ENCODE peak calls at places on chromosomes 13 and 19, in ten cellular contexts. One of them, this sample, is unnamed.

GRCh38 chr19:33685541-33685940 is 63.8 kb downstream of the CHST8 start:
- DNase-seq in RWPE1: no peak
- DNase-seq in Caco-2: no peak
- DNase-seq in hepatocyte: no peak
- DNase-seq in uterus: no peak
- DNase-seq in progenitor cell of endocrine pancreas: no peak
- DNase-seq in A549: no peak
- DNase-seq in psoas muscle: no peak
- DNase-seq in cardiac fibroblast: no peak
- DNase-seq in heart right ventricle: no peak
- DNase-seq in this sample: no peak

GRCh38 chr13:72221276-72221962 is 354.4 kb upstream of the DACH1 start:
- DNase-seq in Caco-2: peak; percentile 66
- DNase-seq in RWPE1: peak; percentile 16
- DNase-seq in A549: peak; percentile 24
- DNase-seq in psoas muscle: no peak
- DNase-seq in cardiac fibroblast: peak; percentile 9
- DNase-seq in progenitor cell of endocrine pancreas: no peak
- DNase-seq in hepatocyte: peak; percentile 14
- DNase-seq in uterus: no peak
- DNase-seq in heart right ventricle: no peak
- DNase-seq in this sample: no peak

GRCh38 chr19:34589730-34590129 is 87.2 kb downstream of the SCGB2B2 start:
- DNase-seq in heart right ventricle: no peak
- DNase-seq in uterus: no peak
- DNase-seq in A549: no peak
- DNase-seq in RWPE1: no peak
- DNase-seq in cardiac fibroblast: no peak
- DNase-seq in psoas muscle: no peak
- DNase-seq in progenitor cell of endocrine pancreas: no peak
- DNase-seq in hepatocyte: no peak
- DNase-seq in Caco-2: no peak
- DNase-seq in this sample: no peak

GRCh38 chr19:46480409-46480808 is 9.0 kb upstream of the PNMA8A start:
- DNase-seq in Caco-2: no peak
- DNase-seq in uterus: peak; percentile 76
- DNase-seq in RWPE1: no peak
- DNase-seq in cardiac fibroblast: peak; percentile 49
- DNase-seq in hepatocyte: peak; percentile 81
- DNase-seq in progenitor cell of endocrine pancreas: no peak
- DNase-seq in psoas muscle: peak; percentile 50
- DNase-seq in A549: no peak
- DNase-seq in heart right ventricle: peak; percentile 50
- DNase-seq in this sample: peak; percentile 47

GRCh38 chr19:46605356-46605821 is 4.3 kb downstream of the CALM3 start:
- DNase-seq in heart right ventricle: no peak
- DNase-seq in Caco-2: no peak
- DNase-seq in uterus: no peak
- DNase-seq in hepatocyte: no peak
- DNase-seq in psoas muscle: no peak
- DNase-seq in progenitor cell of endocrine pancreas: no peak
- DNase-seq in RWPE1: no peak
- DNase-seq in cardiac fibroblast: no peak
- DNase-seq in A549: no peak
- DNase-seq in this sample: peak; percentile 32

GRCh38 chr13:31042084-31042483 is 109.6 kb downstream of the TEX26 start:
- DNase-seq in psoas muscle: no peak
- DNase-seq in cardiac fibroblast: no peak
- DNase-seq in hepatocyte: no peak
- DNase-seq in Caco-2: no peak
- DNase-seq in A549: no peak
- DNase-seq in heart right ventricle: no peak
- DNase-seq in RWPE1: no peak
- DNase-seq in uterus: no peak
- DNase-seq in progenitor cell of endocrine pancreas: no peak
- DNase-seq in this sample: no peak

GRCh38 chr19:38993271-38993670 is 17.7 kb upstream of the FBXO17 start:
- DNase-seq in RWPE1: peak; percentile 70
- DNase-seq in cardiac fibroblast: peak; percentile 65
- DNase-seq in progenitor cell of endocrine pancreas: no peak
- DNase-seq in psoas muscle: no peak
- DNase-seq in A549: peak; percentile 68
- DNase-seq in Caco-2: no peak
- DNase-seq in heart right ventricle: no peak
- DNase-seq in uterus: no peak
- DNase-seq in hepatocyte: peak; percentile 34
- DNase-seq in this sample: no peak

GRCh38 chr19:46674416-46675178 is 13.6 kb upstream of the DACT3 start:
- DNase-seq in A549: peak; percentile 61
- DNase-seq in RWPE1: peak; percentile 65
- DNase-seq in Caco-2: peak; percentile 82
- DNase-seq in uterus: no peak
- DNase-seq in progenitor cell of endocrine pancreas: no peak
- DNase-seq in psoas muscle: no peak
- DNase-seq in cardiac fibroblast: no peak
- DNase-seq in hepatocyte: no peak
- DNase-seq in heart right ventricle: no peak
- DNase-seq in this sample: no peak

GRCh38 chr19:6232567-6232966 is 47.2 kb downstream of the MLLT1 start:
- DNase-seq in psoas muscle: peak; percentile 10
- DNase-seq in cardiac fibroblast: peak; percentile 92
- DNase-seq in progenitor cell of endocrine pancreas: no peak
- DNase-seq in hepatocyte: no peak
- DNase-seq in heart right ventricle: no peak
- DNase-seq in A549: no peak
- DNase-seq in RWPE1: peak; percentile 46
- DNase-seq in Caco-2: no peak
- DNase-seq in uterus: no peak
- DNase-seq in this sample: no peak

GRCh38 chr13:68574053-68574452 is 1343.9 kb upstream of the PCDH9 start:
- DNase-seq in hepatocyte: no peak
- DNase-seq in progenitor cell of endocrine pancreas: no peak
- DNase-seq in RWPE1: no peak
- DNase-seq in psoas muscle: no peak
- DNase-seq in cardiac fibroblast: no peak
- DNase-seq in heart right ventricle: no peak
- DNase-seq in Caco-2: no peak
- DNase-seq in uterus: no peak
- DNase-seq in A549: no peak
- DNase-seq in this sample: no peak

GRCh38 chr19:5424192-5424973 is 30.8 kb upstream of the ZNRF4 start:
- DNase-seq in progenitor cell of endocrine pancreas: no peak
- DNase-seq in RWPE1: no peak
- DNase-seq in hepatocyte: no peak
- DNase-seq in uterus: no peak
- DNase-seq in cardiac fibroblast: no peak
- DNase-seq in A549: no peak
- DNase-seq in Caco-2: no peak
- DNase-seq in psoas muscle: no peak
- DNase-seq in heart right ventricle: no peak
- DNase-seq in this sample: no peak

GRCh38 chr13:59906413-59907027 is 257.2 kb downstream of the DIAPH3 start:
- DNase-seq in Caco-2: no peak
- DNase-seq in progenitor cell of endocrine pancreas: no peak
- DNase-seq in RWPE1: peak; percentile 6
- DNase-seq in A549: peak; percentile 9
- DNase-seq in cardiac fibroblast: peak; percentile 68
- DNase-seq in hepatocyte: peak; percentile 50
- DNase-seq in uterus: no peak
- DNase-seq in heart right ventricle: no peak
- DNase-seq in psoas muscle: no peak
- DNase-seq in this sample: no peak

GRCh38 chr19:43595999-43596841 is at the start of the genes IRGQ and ZNF576:
- DNase-seq in heart right ventricle: peak; percentile 100
- DNase-seq in A549: peak; percentile 100
- DNase-seq in RWPE1: peak; percentile 99
- DNase-seq in Caco-2: peak; percentile 100
- DNase-seq in uterus: peak; percentile 100
- DNase-seq in psoas muscle: peak; percentile 100
- DNase-seq in progenitor cell of endocrine pancreas: peak; percentile 100
- DNase-seq in cardiac fibroblast: peak; percentile 100
- DNase-seq in hepatocyte: peak; percentile 100
- DNase-seq in this sample: peak; percentile 100

GRCh38 chr13:95604534-95604915 is 40.0 kb downstream of the DZIP1 start:
- DNase-seq in Caco-2: no peak
- DNase-seq in cardiac fibroblast: peak; percentile 67
- DNase-seq in uterus: no peak
- DNase-seq in progenitor cell of endocrine pancreas: no peak
- DNase-seq in psoas muscle: no peak
- DNase-seq in heart right ventricle: no peak
- DNase-seq in hepatocyte: no peak
- DNase-seq in A549: no peak
- DNase-seq in RWPE1: no peak
- DNase-seq in this sample: no peak

GRCh38 chr19:51703655-51704515 is 10.8 kb downstream of the SPACA6 start:
- DNase-seq in hepatocyte: peak; percentile 97
- DNase-seq in Caco-2: peak; percentile 96
- DNase-seq in A549: peak; percentile 94
- DNase-seq in heart right ventricle: peak; percentile 97
- DNase-seq in uterus: peak; percentile 98
- DNase-seq in progenitor cell of endocrine pancreas: peak; percentile 91
- DNase-seq in psoas muscle: peak; percentile 97
- DNase-seq in cardiac fibroblast: peak; percentile 92
- DNase-seq in RWPE1: peak; percentile 94
- DNase-seq in this sample: peak; percentile 93
- TF ChIP-seq CTCF in hepatocyte: peak; percentile 56
- TF ChIP-seq CTCF in Caco-2: peak; percentile 45
- TF ChIP-seq CTCF in A549: peak; percentile 52
- TF ChIP-seq CTCF in heart right ventricle: peak; percentile 30
- TF ChIP-seq CTCF in uterus: peak; percentile 44
- TF ChIP-seq CTCF in progenitor cell of endocrine pancreas: peak; percentile 63
- TF ChIP-seq CTCF in psoas muscle: peak; percentile 38
- TF ChIP-seq CTCF in cardiac fibroblast: peak; percentile 40
- TF ChIP-seq CTCF in RWPE1: no peak
- TF ChIP-seq CTCF in this sample: no peak

GRCh38 chr19:50870417-50871089 is 2.7 kb upstream of the KLK2 start:
- DNase-seq in RWPE1: no peak
- DNase-seq in Caco-2: peak; percentile 13
- DNase-seq in hepatocyte: no peak
- DNase-seq in A549: peak; percentile 90
- DNase-seq in uterus: no peak
- DNase-seq in cardiac fibroblast: peak; percentile 28
- DNase-seq in heart right ventricle: no peak
- DNase-seq in progenitor cell of endocrine pancreas: no peak
- DNase-seq in psoas muscle: no peak
- DNase-seq in this sample: no peak
- TF ChIP-seq CTCF in RWPE1: no peak
- TF ChIP-seq CTCF in Caco-2: no peak
- TF ChIP-seq CTCF in hepatocyte: no peak
- TF ChIP-seq CTCF in A549: peak; percentile 28
- TF ChIP-seq CTCF in uterus: no peak
- TF ChIP-seq CTCF in cardiac fibroblast: peak; percentile 18
- TF ChIP-seq CTCF in heart right ventricle: no peak
- TF ChIP-seq CTCF in progenitor cell of endocrine pancreas: no peak
- TF ChIP-seq CTCF in psoas muscle: no peak
- TF ChIP-seq CTCF in this sample: no peak

DNA sequence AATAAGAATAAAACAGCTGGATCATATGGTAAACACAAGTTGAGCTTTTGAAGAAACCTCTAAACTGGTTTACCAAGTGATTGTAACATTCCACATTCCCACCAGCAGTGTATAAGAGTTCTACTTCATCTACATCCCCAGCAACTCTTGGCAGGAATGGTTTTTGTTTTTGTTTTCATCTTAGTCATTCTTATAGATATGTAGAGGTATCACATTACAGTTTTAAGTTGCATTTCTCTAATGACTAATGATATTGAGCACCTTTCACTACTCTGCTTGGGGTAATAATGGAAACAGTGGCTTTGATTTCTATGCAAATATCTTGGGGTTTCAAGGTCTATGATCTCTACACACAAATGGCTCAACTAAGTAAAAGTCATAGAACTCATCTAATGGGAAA is 614.5 kb downstream of the TBC1D4 start:
- DNase-seq in heart right ventricle: no peak
- DNase-seq in Caco-2: no peak
- DNase-seq in uterus: no peak
- DNase-seq in RWPE1: no peak
- DNase-seq in psoas muscle: no peak
- DNase-seq in progenitor cell of endocrine pancreas: no peak
- DNase-seq in hepatocyte: no peak
- DNase-seq in A549: no peak
- DNase-seq in cardiac fibroblast: peak; percentile 79
- DNase-seq in this sample: no peak
- TF ChIP-seq CTCF in heart right ventricle: no peak
- TF ChIP-seq CTCF in Caco-2: no peak
- TF ChIP-seq CTCF in uterus: no peak
- TF ChIP-seq CTCF in RWPE1: no peak
- TF ChIP-seq CTCF in psoas muscle: no peak
- TF ChIP-seq CTCF in progenitor cell of endocrine pancreas: no peak
- TF ChIP-seq CTCF in hepatocyte: no peak
- TF ChIP-seq CTCF in A549: no peak
- TF ChIP-seq CTCF in cardiac fibroblast: no peak
- TF ChIP-seq CTCF in this sample: no peak

GRCh38 chr19:406999-407491 is 1.9 kb downstream of the C2CD4C start:
- DNase-seq in uterus: no peak
- DNase-seq in hepatocyte: no peak
- DNase-seq in Caco-2: no peak
- DNase-seq in progenitor cell of endocrine pancreas: no peak
- DNase-seq in RWPE1: no peak
- DNase-seq in A549: no peak
- DNase-seq in psoas muscle: peak; percentile 20
- DNase-seq in heart right ventricle: no peak
- DNase-seq in cardiac fibroblast: no peak
- DNase-seq in this sample: peak; percentile 28
- TF ChIP-seq CTCF in uterus: no peak
- TF ChIP-seq CTCF in hepatocyte: no peak
- TF ChIP-seq CTCF in Caco-2: no peak
- TF ChIP-seq CTCF in progenitor cell of endocrine pancreas: no peak
- TF ChIP-seq CTCF in RWPE1: no peak
- TF ChIP-seq CTCF in A549: no peak
- TF ChIP-seq CTCF in psoas muscle: no peak
- TF ChIP-seq CTCF in heart right ventricle: no peak
- TF ChIP-seq CTCF in cardiac fibroblast: no peak
- TF ChIP-seq CTCF in this sample: no peak

GRCh38 chr13:105982219-105982618 is 553.2 kb downstream of the EFNB2 start:
- DNase-seq in cardiac fibroblast: no peak
- DNase-seq in progenitor cell of endocrine pancreas: no peak
- DNase-seq in A549: no peak
- DNase-seq in hepatocyte: no peak
- DNase-seq in RWPE1: no peak
- DNase-seq in uterus: no peak
- DNase-seq in heart right ventricle: no peak
- DNase-seq in psoas muscle: no peak
- DNase-seq in Caco-2: no peak
- DNase-seq in this sample: no peak
- TF ChIP-seq CTCF in cardiac fibroblast: no peak
- TF ChIP-seq CTCF in progenitor cell of endocrine pancreas: no peak
- TF ChIP-seq CTCF in A549: no peak
- TF ChIP-seq CTCF in hepatocyte: no peak
- TF ChIP-seq CTCF in RWPE1: no peak
- TF ChIP-seq CTCF in uterus: no peak
- TF ChIP-seq CTCF in heart right ventricle: no peak
- TF ChIP-seq CTCF in psoas muscle: no peak
- TF ChIP-seq CTCF in Caco-2: no peak
- TF ChIP-seq CTCF in this sample: no peak

GRCh38 chr19:58229255-58229639 is 533 bp downstream of the ZNF544 start:
- DNase-seq in A549: peak; percentile 56
- DNase-seq in progenitor cell of endocrine pancreas: no peak
- DNase-seq in hepatocyte: peak; percentile 47
- DNase-seq in psoas muscle: no peak
- DNase-seq in RWPE1: peak; percentile 57
- DNase-seq in heart right ventricle: peak; percentile 13
- DNase-seq in uterus: no peak
- DNase-seq in Caco-2: no peak
- DNase-seq in cardiac fibroblast: peak; percentile 37
- DNase-seq in this sample: no peak
- TF ChIP-seq CTCF in A549: no peak
- TF ChIP-seq CTCF in progenitor cell of endocrine pancreas: peak; percentile 53
- TF ChIP-seq CTCF in hepatocyte: peak; percentile 26
- TF ChIP-seq CTCF in psoas muscle: no peak
- TF ChIP-seq CTCF in RWPE1: peak; percentile 12
- TF ChIP-seq CTCF in heart right ventricle: no peak
- TF ChIP-seq CTCF in uterus: no peak
- TF ChIP-seq CTCF in Caco-2: peak; percentile 14
- TF ChIP-seq CTCF in cardiac fibroblast: peak; percentile 50
- TF ChIP-seq CTCF in this sample: no peak

GRCh38 chr13:33212396-33212795 is 73.2 kb downstream of the STARD13 start:
- DNase-seq in heart right ventricle: no peak
- DNase-seq in uterus: no peak
- DNase-seq in hepatocyte: no peak
- DNase-seq in cardiac fibroblast: no peak
- DNase-seq in progenitor cell of endocrine pancreas: no peak
- DNase-seq in psoas muscle: no peak
- DNase-seq in Caco-2: no peak
- DNase-seq in RWPE1: no peak
- DNase-seq in A549: no peak
- DNase-seq in this sample: no peak
- TF ChIP-seq CTCF in heart right ventricle: no peak
- TF ChIP-seq CTCF in uterus: no peak
- TF ChIP-seq CTCF in hepatocyte: no peak
- TF ChIP-seq CTCF in cardiac fibroblast: no peak
- TF ChIP-seq CTCF in progenitor cell of endocrine pancreas: no peak
- TF ChIP-seq CTCF in psoas muscle: no peak
- TF ChIP-seq CTCF in Caco-2: no peak
- TF ChIP-seq CTCF in RWPE1: no peak
- TF ChIP-seq CTCF in A549: no peak
- TF ChIP-seq CTCF in this sample: no peak

This sample was measured in mesothelial cell of epicardium.